ENCODE peak calls at places on chromosomes 16 and 17, in ten cellular contexts. One of them, this sample, is unnamed.

GRCh38 chr17:74369221-74369620 is 1.9 kb downstream of the GPR142 start:
- DNase-seq in AG04449: no peak
- DNase-seq in uterus: no peak
- DNase-seq in WTC11: peak
- DNase-seq in HFF-Myc: no peak
- DNase-seq in prostate gland: no peak
- DNase-seq in neural crest cell: no peak
- DNase-seq in AG09319: no peak
- DNase-seq in left lung: peak
- DNase-seq in fibroblast of villous mesenchyme: no peak
- DNase-seq in this sample: no peak

GRCh38 chr17:65013613-65014391 is 42.7 kb downstream of the GNA13 start:
- DNase-seq in HFF-Myc: peak
- DNase-seq in neural crest cell: no peak
- DNase-seq in WTC11: no peak
- DNase-seq in AG09319: peak
- DNase-seq in AG04449: no peak
- DNase-seq in left lung: no peak
- DNase-seq in prostate gland: no peak
- DNase-seq in uterus: peak
- DNase-seq in fibroblast of villous mesenchyme: peak
- DNase-seq in this sample: peak

GRCh38 chr17:67210915-67211314 is 34.1 kb downstream of the HELZ start:
- DNase-seq in fibroblast of villous mesenchyme: no peak
- DNase-seq in WTC11: no peak
- DNase-seq in left lung: no peak
- DNase-seq in prostate gland: no peak
- DNase-seq in HFF-Myc: no peak
- DNase-seq in neural crest cell: no peak
- DNase-seq in AG04449: no peak
- DNase-seq in uterus: no peak
- DNase-seq in AG09319: no peak
- DNase-seq in this sample: no peak

GRCh38 chr16:89402962-89403361 is 87.4 kb downstream of the ANKRD11 start:
- DNase-seq in left lung: peak
- DNase-seq in prostate gland: no peak
- DNase-seq in AG04449: no peak
- DNase-seq in neural crest cell: no peak
- DNase-seq in AG09319: no peak
- DNase-seq in fibroblast of villous mesenchyme: no peak
- DNase-seq in uterus: no peak
- DNase-seq in HFF-Myc: no peak
- DNase-seq in WTC11: no peak
- DNase-seq in this sample: no peak

GRCh38 chr16:3654249-3654991 is at the start of gene DNASE1:
- DNase-seq in AG09319: no peak
- DNase-seq in left lung: peak
- DNase-seq in prostate gland: no peak
- DNase-seq in neural crest cell: peak
- DNase-seq in fibroblast of villous mesenchyme: peak
- DNase-seq in WTC11: peak
- DNase-seq in HFF-Myc: no peak
- DNase-seq in uterus: peak
- DNase-seq in AG04449: no peak
- DNase-seq in this sample: peak

GRCh38 chr16:62035115-62036092 is 834 bp downstream of the CDH8 start:
- DNase-seq in neural crest cell: peak
- DNase-seq in HFF-Myc: no peak
- DNase-seq in fibroblast of villous mesenchyme: no peak
- DNase-seq in uterus: no peak
- DNase-seq in left lung: peak
- DNase-seq in WTC11: peak
- DNase-seq in AG04449: no peak
- DNase-seq in prostate gland: no peak
- DNase-seq in AG09319: no peak
- DNase-seq in this sample: no peak

GRCh38 chr17:27282054-27282501 is 11.8 kb upstream of the WSB1 start:
- DNase-seq in WTC11: no peak
- DNase-seq in uterus: peak
- DNase-seq in AG04449: peak
- DNase-seq in prostate gland: no peak
- DNase-seq in neural crest cell: no peak
- DNase-seq in left lung: no peak
- DNase-seq in HFF-Myc: no peak
- DNase-seq in fibroblast of villous mesenchyme: peak
- DNase-seq in AG09319: peak
- DNase-seq in this sample: peak

GRCh38 chr16:89691986-89692569 is 5.6 kb downstream of the CDK10 start:
- DNase-seq in neural crest cell: no peak
- DNase-seq in prostate gland: no peak
- DNase-seq in AG04449: no peak
- DNase-seq in uterus: no peak
- DNase-seq in AG09319: no peak
- DNase-seq in fibroblast of villous mesenchyme: no peak
- DNase-seq in WTC11: no peak
- DNase-seq in HFF-Myc: no peak
- DNase-seq in left lung: no peak
- DNase-seq in this sample: no peak

GRCh38 chr17:52170963-52171572 is 12.6 kb upstream of the CA10 start:
- DNase-seq in neural crest cell: peak
- DNase-seq in left lung: no peak
- DNase-seq in AG09319: no peak
- DNase-seq in prostate gland: peak
- DNase-seq in HFF-Myc: no peak
- DNase-seq in uterus: no peak
- DNase-seq in AG04449: no peak
- DNase-seq in WTC11: peak
- DNase-seq in fibroblast of villous mesenchyme: no peak
- DNase-seq in this sample: no peak

GRCh38 chr17:72538921-72539352 is 418.1 kb downstream of the SOX9 start:
- DNase-seq in prostate gland: no peak
- DNase-seq in HFF-Myc: no peak
- DNase-seq in AG09319: no peak
- DNase-seq in fibroblast of villous mesenchyme: no peak
- DNase-seq in left lung: no peak
- DNase-seq in AG04449: no peak
- DNase-seq in neural crest cell: peak
- DNase-seq in uterus: no peak
- DNase-seq in WTC11: peak
- DNase-seq in this sample: no peak

GRCh38 chr17:10119203-10120112 is 78.9 kb downstream of the GAS7 start:
- DNase-seq in fibroblast of villous mesenchyme: no peak
- DNase-seq in left lung: peak
- DNase-seq in prostate gland: peak
- DNase-seq in AG09319: no peak
- DNase-seq in HFF-Myc: no peak
- DNase-seq in uterus: no peak
- DNase-seq in AG04449: no peak
- DNase-seq in neural crest cell: no peak
- DNase-seq in WTC11: no peak
- DNase-seq in this sample: no peak

GRCh38 chr17:76427457-76428231 is 25.3 kb downstream of the UBE2O start:
- DNase-seq in WTC11: no peak
- DNase-seq in neural crest cell: no peak
- DNase-seq in prostate gland: no peak
- DNase-seq in HFF-Myc: no peak
- DNase-seq in left lung: no peak
- DNase-seq in fibroblast of villous mesenchyme: peak
- DNase-seq in AG09319: peak
- DNase-seq in AG04449: no peak
- DNase-seq in uterus: no peak
- DNase-seq in this sample: peak

GRCh38 chr16:77877712-77878111 is 89.3 kb downstream of the VAT1L start:
- DNase-seq in left lung: no peak
- DNase-seq in uterus: no peak
- DNase-seq in AG04449: no peak
- DNase-seq in fibroblast of villous mesenchyme: peak
- DNase-seq in WTC11: no peak
- DNase-seq in HFF-Myc: peak
- DNase-seq in prostate gland: no peak
- DNase-seq in neural crest cell: no peak
- DNase-seq in AG09319: no peak
- DNase-seq in this sample: no peak

GRCh38 chr17:75558666-75559530 is 28.7 kb upstream of the MYO15B start:
- DNase-seq in HFF-Myc: no peak
- DNase-seq in prostate gland: no peak
- DNase-seq in uterus: no peak
- DNase-seq in AG09319: no peak
- DNase-seq in left lung: peak
- DNase-seq in fibroblast of villous mesenchyme: no peak
- DNase-seq in AG04449: no peak
- DNase-seq in WTC11: no peak
- DNase-seq in neural crest cell: no peak
- DNase-seq in this sample: no peak

DNA sequence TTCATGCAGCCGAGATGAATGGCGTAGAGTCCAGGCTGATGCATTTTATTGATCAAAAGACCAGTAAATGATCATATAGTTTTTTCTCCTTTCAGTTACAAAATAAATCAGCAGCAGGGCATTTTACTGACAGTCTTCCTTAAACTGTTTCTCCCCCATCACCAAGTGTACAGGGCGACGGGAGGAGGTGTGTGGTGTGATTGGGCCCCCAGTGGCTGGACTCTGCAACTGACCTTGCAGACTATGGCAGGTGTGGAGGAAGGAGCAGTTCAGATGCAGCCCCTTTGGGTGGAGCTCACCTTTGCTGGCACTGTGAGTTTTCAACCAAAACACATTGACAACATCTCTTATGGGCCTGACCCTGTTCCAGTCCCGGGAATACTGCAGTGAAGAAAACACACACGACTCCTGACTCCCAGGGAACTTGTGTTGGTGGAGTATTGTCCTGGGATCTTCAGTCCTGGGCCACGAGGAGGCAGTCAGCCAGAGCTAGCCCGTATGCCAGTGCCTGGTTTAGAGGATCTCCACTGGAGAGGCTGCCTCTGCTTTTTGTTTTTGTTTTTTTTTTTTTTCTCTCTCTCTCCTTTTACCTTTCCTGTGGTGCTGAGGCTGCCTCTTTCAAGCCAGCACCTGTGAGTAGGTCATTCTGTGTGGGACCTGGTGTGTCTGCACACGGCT is 29.8 kb downstream of the KIAA0513 start:
- DNase-seq in uterus: no peak
- DNase-seq in fibroblast of villous mesenchyme: no peak
- DNase-seq in prostate gland: no peak
- DNase-seq in AG04449: no peak
- DNase-seq in AG09319: no peak
- DNase-seq in left lung: peak
- DNase-seq in WTC11: peak
- DNase-seq in HFF-Myc: no peak
- DNase-seq in neural crest cell: no peak
- DNase-seq in this sample: no peak
- TF ChIP-seq CTCF in uterus: no peak
- TF ChIP-seq CTCF in fibroblast of villous mesenchyme: peak
- TF ChIP-seq CTCF in prostate gland: no peak
- TF ChIP-seq CTCF in AG04449: peak
- TF ChIP-seq CTCF in AG09319: peak
- TF ChIP-seq CTCF in left lung: no peak
- TF ChIP-seq CTCF in WTC11: peak
- TF ChIP-seq CTCF in HFF-Myc: peak
- TF ChIP-seq CTCF in neural crest cell: peak
- TF ChIP-seq CTCF in this sample: no peak

DNA sequence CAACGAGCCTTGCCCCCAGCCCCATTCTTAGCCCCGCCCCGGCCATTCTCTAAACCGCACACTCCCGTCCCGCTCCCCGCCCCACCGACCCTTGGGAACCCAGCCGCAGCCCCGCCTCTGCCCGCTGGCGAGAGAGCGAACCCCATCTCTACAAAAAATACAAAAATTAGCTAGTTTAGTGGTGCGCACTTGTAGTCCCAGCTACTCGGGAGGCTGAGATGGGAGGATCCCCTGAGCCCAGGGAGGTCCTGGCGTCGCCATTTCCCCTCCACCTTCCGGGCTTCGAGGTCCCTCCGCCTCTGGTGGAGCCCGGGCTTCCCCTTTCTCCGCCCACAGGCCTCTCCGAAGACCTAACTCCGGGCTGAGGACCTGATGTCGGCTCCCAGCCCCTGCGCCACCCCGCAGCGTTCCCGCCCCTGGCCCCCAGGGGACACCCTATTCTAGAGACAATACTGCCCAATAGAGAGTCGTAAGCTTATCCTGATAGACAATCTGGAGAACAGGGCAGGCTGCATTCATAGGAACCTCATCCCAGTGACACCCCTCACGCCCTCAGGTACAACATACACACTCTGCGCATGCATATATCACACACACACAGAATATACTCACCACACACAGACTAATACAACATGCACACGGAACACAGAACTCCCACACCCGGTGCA is 483 bp upstream of the PROCA1 start:
- DNase-seq in left lung: peak
- DNase-seq in prostate gland: no peak
- DNase-seq in AG04449: no peak
- DNase-seq in fibroblast of villous mesenchyme: no peak
- DNase-seq in WTC11: peak
- DNase-seq in HFF-Myc: no peak
- DNase-seq in neural crest cell: peak
- DNase-seq in AG09319: no peak
- DNase-seq in uterus: peak
- DNase-seq in this sample: no peak
- TF ChIP-seq CTCF in left lung: no peak
- TF ChIP-seq CTCF in prostate gland: no peak
- TF ChIP-seq CTCF in AG04449: no peak
- TF ChIP-seq CTCF in fibroblast of villous mesenchyme: no peak
- TF ChIP-seq CTCF in WTC11: no peak
- TF ChIP-seq CTCF in HFF-Myc: no peak
- TF ChIP-seq CTCF in neural crest cell: no peak
- TF ChIP-seq CTCF in AG09319: no peak
- TF ChIP-seq CTCF in uterus: no peak
- TF ChIP-seq CTCF in this sample: peak

GRCh38 chr17:56594528-56595418 is 1.3 kb downstream of the NOG start:
- DNase-seq in fibroblast of villous mesenchyme: no peak
- DNase-seq in uterus: no peak
- DNase-seq in HFF-Myc: no peak
- DNase-seq in neural crest cell: peak
- DNase-seq in AG09319: no peak
- DNase-seq in left lung: peak
- DNase-seq in WTC11: peak
- DNase-seq in prostate gland: no peak
- DNase-seq in AG04449: no peak
- DNase-seq in this sample: peak
- TF ChIP-seq CTCF in fibroblast of villous mesenchyme: no peak
- TF ChIP-seq CTCF in uterus: no peak
- TF ChIP-seq CTCF in HFF-Myc: no peak
- TF ChIP-seq CTCF in neural crest cell: peak
- TF ChIP-seq CTCF in AG09319: no peak
- TF ChIP-seq CTCF in left lung: no peak
- TF ChIP-seq CTCF in WTC11: no peak
- TF ChIP-seq CTCF in prostate gland: no peak
- TF ChIP-seq CTCF in AG04449: no peak
- TF ChIP-seq CTCF in this sample: peak

DNA sequence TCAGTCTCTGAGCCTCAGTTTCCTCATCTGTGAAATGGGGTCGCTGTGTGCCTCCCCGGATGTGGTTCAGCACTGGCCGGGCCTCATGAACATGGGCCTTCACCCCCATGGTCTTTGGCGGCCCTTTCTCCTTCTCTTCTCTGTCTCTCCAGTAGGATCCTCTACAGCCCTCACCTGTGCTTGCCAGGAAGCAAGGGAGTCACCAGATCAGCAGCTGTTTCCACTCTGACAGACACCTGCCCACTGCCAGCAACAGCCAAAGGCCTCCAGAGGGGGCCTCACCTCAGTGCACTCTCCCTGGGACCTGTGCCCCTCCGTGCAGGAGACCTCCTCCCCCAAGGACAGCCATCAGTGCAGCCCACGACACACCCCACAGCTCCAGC is 89.4 kb downstream of the C16orf78 start:
- DNase-seq in left lung: peak
- DNase-seq in neural crest cell: no peak
- DNase-seq in uterus: peak
- DNase-seq in prostate gland: no peak
- DNase-seq in AG09319: no peak
- DNase-seq in WTC11: no peak
- DNase-seq in AG04449: no peak
- DNase-seq in HFF-Myc: no peak
- DNase-seq in fibroblast of villous mesenchyme: no peak
- DNase-seq in this sample: no peak
- TF ChIP-seq CTCF in left lung: no peak
- TF ChIP-seq CTCF in neural crest cell: no peak
- TF ChIP-seq CTCF in uterus: no peak
- TF ChIP-seq CTCF in prostate gland: no peak
- TF ChIP-seq CTCF in AG09319: no peak
- TF ChIP-seq CTCF in WTC11: no peak
- TF ChIP-seq CTCF in AG04449: no peak
- TF ChIP-seq CTCF in HFF-Myc: no peak
- TF ChIP-seq CTCF in fibroblast of villous mesenchyme: no peak
- TF ChIP-seq CTCF in this sample: no peak

This sample was measured in HFFc6.